ENCODE peak calls at places on chromosomes 13 and 19, in four cellular contexts. C is right atrium auricular region, B is dorsolateral prefrontal cortex, Q is right cardiac atrium. Z is an unnamed sample.

GRCh38 chr13:76991432-76991795 is 467 bp upstream of the CLN5 start:
- DNase-seq in C (no peak), B (no peak), Q (peak; percentile 66), Z (peak; percentile 77)

GRCh38 chr13:45396548-45397095 is 21.6 kb downstream of the SLC25A30 start:
- DNase-seq in C (no peak), B (no peak), Q (no peak), Z (peak; percentile 60)

GRCh38 chr19:17125052-17125727 is 49.6 kb downstream of the MYO9B start:
- DNase-seq in C (no peak), B (no peak), Q (no peak), Z (no peak)

GRCh38 chr19:18763674-18764590 is 27.2 kb downstream of the COMP start:
- DNase-seq in C (no peak), B (no peak), Q (peak; percentile 69), Z (no peak)

GRCh38 chr13:102856603-102857002 is 10.8 kb downstream of the ERCC5 start:
- DNase-seq in C (no peak), B (no peak), Q (peak; percentile 72), Z (no peak)

GRCh38 chr13:91406619-91407018 is 8.2 kb downstream of the GPC5 start:
- DNase-seq in C (no peak), B (no peak), Q (no peak), Z (no peak)

GRCh38 chr19:16969127-16969526 is 57.5 kb downstream of the CPAMD8 start:
- DNase-seq in C (no peak), B (no peak), Q (no peak), Z (no peak)

GRCh38 chr13:60329221-60329983 is 67.6 kb upstream of the TDRD3 start:
- DNase-seq in C (no peak), B (no peak), Q (no peak), Z (no peak)

GRCh38 chr13:19862511-19863313 is 737 bp downstream of the ZMYM5 start:
- DNase-seq in C (no peak), B (peak; percentile 46), Q (no peak), Z (peak; percentile 74)

GRCh38 chr19:30178721-30179402 is 193.3 kb upstream of the ZNF536 start:
- DNase-seq in C (no peak), B (no peak), Q (no peak), Z (no peak)

GRCh38 chr13:39597828-39598227 is 5.2 kb downstream of the LHFPL6 start:
- DNase-seq in C (no peak), B (no peak), Q (no peak), Z (no peak)

GRCh38 chr13:39599842-39600241 is 3.2 kb downstream of the LHFPL6 start:
- DNase-seq in C (no peak), B (no peak), Q (no peak), Z (no peak)

GRCh38 chr13:39596176-39596575 is 6.8 kb downstream of the LHFPL6 start:
- DNase-seq in C (no peak), B (no peak), Q (no peak), Z (no peak)

GRCh38 chr13:39600766-39601165 is 2.2 kb downstream of the LHFPL6 start:
- DNase-seq in C (peak; percentile 66), B (no peak), Q (peak; percentile 71), Z (peak; percentile 80)

DNA sequence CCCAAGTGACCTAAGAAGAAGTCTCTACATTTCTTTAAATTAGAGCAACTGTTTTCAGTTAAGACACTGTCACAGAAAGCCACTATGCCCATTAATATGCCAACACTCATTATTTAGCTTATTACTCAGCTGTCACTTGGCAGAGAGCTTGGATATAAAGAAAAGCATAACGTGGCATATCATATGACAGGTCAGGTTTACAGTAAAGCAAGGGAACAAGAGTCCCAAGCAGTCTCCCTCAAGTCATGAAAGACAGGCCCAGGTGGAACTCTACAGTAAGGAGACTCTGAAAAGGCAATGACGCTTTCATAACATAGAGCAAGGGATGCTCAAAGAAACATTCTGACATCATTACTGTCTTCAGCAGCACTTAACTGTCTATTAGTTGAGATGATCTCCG is 6.3 kb downstream of the LHFPL6 start:
- DNase-seq in C (no peak), B (no peak), Q (no peak), Z (no peak)
- H3K27ac ChIP-seq in C (no peak overlapping the region), B (no peak overlapping the region), Q (no peak overlapping the region), Z (peak overlapping the region; percentile 40)

GRCh38 chr19:14731200-14731599 is 41.4 kb downstream of the ZNF333 start:
- DNase-seq in C (no peak), B (no peak), Q (no peak), Z (no peak)
- H3K4me3 ChIP-seq in C (no peak overlapping the region), B (no peak overlapping the region), Q (no peak overlapping the region), Z (no peak overlapping the region)

GRCh38 chr13:110816500-110816899 is 98.4 kb downstream of the ANKRD10 start:
- DNase-seq in C (no peak), B (no peak), Q (no peak), Z (no peak)
- H3K27ac ChIP-seq in C (no peak overlapping the region), B (no peak overlapping the region), Q (no peak overlapping the region), Z (no peak overlapping the region)

GRCh38 chr19:9205506-9206113 is 13.8 kb downstream of the OR7D4 start:
- DNase-seq in C (peak; percentile 73), B (peak; percentile 54), Q (peak; percentile 88), Z (no peak)
- H3K4me3 ChIP-seq in C (no peak overlapping the region), B (peak overlapping the region; percentile 48), Q (peak overlapping the region; percentile 14), Z (peak overlapping the region; percentile 65)

GRCh38 chr19:15284896-15285295 is 47.4 kb downstream of the BRD4 start:
- DNase-seq in C (no peak), B (no peak), Q (no peak), Z (no peak)
- H3K27ac ChIP-seq in C (no peak overlapping the region), B (no peak overlapping the region), Q (no peak overlapping the region), Z (no peak overlapping the region)

GRCh38 chr19:46494936-46495788 is 505 bp downstream of the PNMA8B start:
- DNase-seq in C (no peak), B (no peak), Q (peak; percentile 64), Z (no peak)
- H3K4me3 ChIP-seq in C (peak overlapping the region; percentile 18), B (peak overlapping the region; percentile 78), Q (peak overlapping the region; percentile 11), Z (peak overlapping the region; percentile 69)

DNA sequence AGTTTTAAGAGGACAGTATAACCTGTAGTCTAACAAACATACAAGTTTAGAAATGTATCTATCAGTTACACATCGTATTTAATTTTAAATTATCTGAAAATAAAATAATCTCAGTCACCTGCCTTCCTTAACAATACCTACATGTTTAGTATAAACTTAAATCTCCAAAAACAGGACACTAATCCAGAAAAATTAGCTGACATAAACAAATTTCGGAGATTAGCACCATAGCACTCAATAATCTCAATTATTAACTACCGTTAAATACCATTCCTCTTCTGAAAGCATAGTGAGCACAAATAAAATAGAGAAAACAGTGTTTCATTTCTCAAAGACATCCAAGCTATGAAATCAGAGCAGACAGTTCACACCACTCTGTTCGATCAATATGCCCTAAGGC is 13.2 kb downstream of the MED4 start:
- DNase-seq in C (no peak), B (no peak), Q (no peak), Z (no peak)
- H3K27ac ChIP-seq in C (no peak overlapping the region), B (no peak overlapping the region), Q (no peak overlapping the region), Z (no peak overlapping the region)

GRCh38 chr13:106418556-106418955 is 116.9 kb downstream of the EFNB2 start:
- DNase-seq in C (no peak), B (no peak), Q (no peak), Z (no peak)
- H3K4me3 ChIP-seq in C (no peak overlapping the region), B (no peak overlapping the region), Q (no peak overlapping the region), Z (no peak overlapping the region)

GRCh38 chr13:33087790-33088189 is 71.6 kb downstream of the KL start:
- DNase-seq in C (no peak), B (no peak), Q (no peak), Z (no peak)

GRCh38 chr13:33090755-33091454 is 74.7 kb downstream of the KL start:
- DNase-seq in C (no peak), B (no peak), Q (no peak), Z (no peak)

GRCh38 chr13:33087091-33087490 is 70.9 kb downstream of the KL start:
- DNase-seq in C (no peak), B (no peak), Q (no peak), Z (no peak)

GRCh38 chr13:33092422-33092987 is 76.3 kb downstream of the KL start:
- DNase-seq in C (no peak), B (no peak), Q (no peak), Z (no peak)

DNA sequence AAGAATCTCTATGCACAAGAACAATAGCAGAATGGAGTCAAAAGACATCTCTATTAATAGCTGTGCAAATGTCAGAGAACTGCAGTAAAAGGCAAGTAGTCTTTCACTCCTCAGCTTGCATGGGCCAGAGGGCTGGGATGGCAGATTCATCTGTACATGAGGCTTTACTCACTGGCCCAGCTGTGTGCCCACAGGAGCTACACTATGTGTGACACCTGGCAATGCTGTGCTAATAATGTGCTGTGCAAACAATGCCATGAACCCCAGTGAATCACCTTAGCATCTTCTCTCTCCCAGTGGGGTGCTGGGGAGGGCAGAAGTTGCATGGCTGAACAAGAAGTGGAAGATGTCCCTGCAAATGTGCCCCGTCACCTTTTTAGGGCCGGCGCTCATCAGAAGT is 73.1 kb downstream of the KL start:
- DNase-seq in C (no peak), B (no peak), Q (no peak), Z (no peak)
- H3K27ac ChIP-seq in C (no peak overlapping the region), B (no peak overlapping the region), Q (no peak overlapping the region), Z (no peak overlapping the region)

GRCh38 chr19:3963458-3964255 is 7.2 kb downstream of the DAPK3 start:
- DNase-seq in C (no peak), B (no peak), Q (peak; percentile 60), Z (no peak)

GRCh38 chr19:3958836-3959765 is 11.8 kb downstream of the DAPK3 start:
- DNase-seq in C (no peak), B (no peak), Q (peak; percentile 57), Z (no peak)

GRCh38 chr19:3955688-3956087 is 15.2 kb downstream of the DAPK3 start:
- DNase-seq in C (no peak), B (no peak), Q (peak; percentile 52), Z (peak; percentile 71)

GRCh38 chr19:3961007-3961406 is 9.9 kb downstream of the DAPK3 start:
- DNase-seq in C (no peak), B (no peak), Q (peak; percentile 50), Z (no peak)

GRCh38 chr19:3959766-3960131 is 11.2 kb downstream of the DAPK3 start:
- DNase-seq in C (no peak), B (no peak), Q (peak; percentile 36), Z (no peak)
- H3K4me3 ChIP-seq in C (no peak overlapping the region), B (no peak overlapping the region), Q (no peak overlapping the region), Z (no peak overlapping the region)